ENCODE peak calls at places on chromosomes 2 and 18, in four cellular contexts. One of them, this sample, is unnamed.

GRCh38 chr2:3626817-3627499 is 31.0 kb upstream of the ALLC start:
- DNase-seq in K562: no peak
- DNase-seq in HepG2: no peak
- DNase-seq in GM12878: no peak
- DNase-seq in this sample: no peak

GRCh38 chr2:123086613-123087012 is 938.5 kb upstream of the CNTNAP5 start:
- DNase-seq in HepG2: no peak
- DNase-seq in GM12878: no peak
- DNase-seq in K562: no peak
- DNase-seq in this sample: no peak

GRCh38 chr2:83665894-83666293 is 793.2 kb downstream of the SUCLG1 start:
- DNase-seq in HepG2: peak; percentile 18
- DNase-seq in GM12878: no peak
- DNase-seq in K562: no peak
- DNase-seq in this sample: no peak

GRCh38 chr2:189347540-189347939 is 93.7 kb upstream of the WDR75 start:
- DNase-seq in HepG2: peak; percentile 56
- DNase-seq in K562: peak; percentile 25
- DNase-seq in GM12878: peak; percentile 11
- DNase-seq in this sample: peak; percentile 15

GRCh38 chr2:18991177-18992168 is 366.9 kb downstream of the OSR1 start:
- DNase-seq in GM12878: no peak
- DNase-seq in K562: no peak
- DNase-seq in HepG2: no peak
- DNase-seq in this sample: no peak

GRCh38 chr2:196955036-196955435 is 28.5 kb upstream of the PGAP1 start:
- DNase-seq in K562: no peak
- DNase-seq in HepG2: no peak
- DNase-seq in GM12878: no peak
- DNase-seq in this sample: no peak

GRCh38 chr2:159042115-159042850 is 73.8 kb downstream of the TANC1 start:
- DNase-seq in K562: no peak
- DNase-seq in GM12878: no peak
- DNase-seq in HepG2: no peak
- DNase-seq in this sample: no peak

GRCh38 chr2:66334237-66335054 is 100.5 kb upstream of the MEIS1 start:
- DNase-seq in K562: no peak
- DNase-seq in HepG2: no peak
- DNase-seq in GM12878: no peak
- DNase-seq in this sample: no peak

GRCh38 chr2:190050001-190050400 is 12.5 kb downstream of the MSTN start:
- DNase-seq in K562: no peak
- DNase-seq in GM12878: no peak
- DNase-seq in HepG2: no peak
- DNase-seq in this sample: peak; percentile 10

GRCh38 chr2:138247302-138247701 is 254.3 kb upstream of the SPOPL start:
- DNase-seq in GM12878: no peak
- DNase-seq in HepG2: no peak
- DNase-seq in K562: no peak
- DNase-seq in this sample: no peak

GRCh38 chr18:7158201-7158600 is 40.6 kb upstream of the LAMA1 start:
- DNase-seq in GM12878: no peak
- DNase-seq in HepG2: no peak
- DNase-seq in K562: no peak
- DNase-seq in this sample: no peak

GRCh38 chr2:73494031-73494430 is 108.4 kb downstream of the ALMS1 start:
- DNase-seq in K562: no peak
- DNase-seq in HepG2: peak; percentile 59
- DNase-seq in GM12878: no peak
- DNase-seq in this sample: no peak

GRCh38 chr18:35282353-35282752 is 7.7 kb downstream of the ZSCAN30 start:
- DNase-seq in GM12878: no peak
- DNase-seq in HepG2: peak; percentile 8
- DNase-seq in K562: no peak
- DNase-seq in this sample: no peak

GRCh38 chr2:134681201-134681600 is 37.6 kb downstream of the TMEM163 start:
- DNase-seq in GM12878: no peak
- DNase-seq in K562: no peak
- DNase-seq in HepG2: no peak
- DNase-seq in this sample: no peak

GRCh38 chr18:22933958-22934423 is 863 bp downstream of the RBBP8 start:
- DNase-seq in HepG2: no peak
- DNase-seq in GM12878: peak; percentile 32
- DNase-seq in K562: peak; percentile 15
- DNase-seq in this sample: no peak

GRCh38 chr2:26807788-26808460 is 22.1 kb downstream of the CENPA start:
- DNase-seq in GM12878: no peak
- DNase-seq in K562: no peak
- DNase-seq in HepG2: no peak
- DNase-seq in this sample: no peak

GRCh38 chr2:78892310-78892709 is 133.2 kb upstream of the REG3G start:
- DNase-seq in HepG2: no peak
- DNase-seq in GM12878: no peak
- DNase-seq in K562: no peak
- DNase-seq in this sample: no peak

GRCh38 chr18:21740474-21740723 is 193 bp upstream of the MIB1 start:
- DNase-seq in K562: peak; percentile 96
- DNase-seq in HepG2: peak; percentile 92
- DNase-seq in GM12878: no peak
- DNase-seq in this sample: peak; percentile 98

GRCh38 chr2:181602017-181602416 is 54.9 kb downstream of the CERKL start:
- DNase-seq in GM12878: no peak
- DNase-seq in K562: no peak
- DNase-seq in HepG2: no peak
- DNase-seq in this sample: no peak

GRCh38 chr2:84939426-84940087 is 31.4 kb upstream of the KCMF1 start:
- DNase-seq in HepG2: no peak
- DNase-seq in K562: no peak
- DNase-seq in GM12878: peak; percentile 99
- DNase-seq in this sample: no peak

GRCh38 chr2:20065885-20066602 is 14.6 kb upstream of the LAPTM4A start:
- DNase-seq in HepG2: peak; percentile 95
- DNase-seq in GM12878: no peak
- DNase-seq in K562: no peak
- DNase-seq in this sample: no peak

GRCh38 chr2:36287363-36288275 is 68.0 kb upstream of the CRIM1 start:
- DNase-seq in GM12878: no peak
- DNase-seq in K562: no peak
- DNase-seq in HepG2: no peak
- DNase-seq in this sample: no peak

DNA sequence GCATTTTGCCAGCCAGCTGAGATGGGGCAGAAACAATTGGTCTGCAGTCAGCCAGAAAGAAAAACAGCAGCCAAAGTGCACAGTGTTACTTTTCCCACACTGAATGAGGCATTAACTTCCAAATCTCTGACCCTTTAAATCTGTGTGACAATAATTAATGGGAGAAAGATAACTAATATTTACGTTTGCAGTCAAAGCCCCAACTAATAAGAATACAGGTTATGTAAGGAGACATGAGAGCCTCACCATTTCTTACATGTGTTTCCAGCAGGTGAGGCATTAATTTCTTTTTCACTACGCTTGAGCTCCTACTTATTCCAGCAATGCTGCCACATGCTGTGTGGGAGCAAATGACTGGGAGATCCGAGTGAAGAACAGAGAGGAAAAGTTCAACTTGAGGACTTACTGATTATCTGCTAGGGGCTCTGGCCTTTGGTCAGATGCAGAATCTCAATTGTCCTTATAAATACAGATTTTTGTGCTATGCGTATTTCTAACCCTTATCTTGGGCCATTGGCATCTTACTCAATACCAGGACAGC is 339.0 kb downstream of the SATB2 start:
- DNase-seq in HepG2: no peak
- DNase-seq in K562: no peak
- DNase-seq in GM12878: no peak
- DNase-seq in this sample: no peak
- TF ChIP-seq BHLHE40 in HepG2: no peak
- TF ChIP-seq BHLHE40 in K562: no peak
- TF ChIP-seq BHLHE40 in GM12878: no peak
- TF ChIP-seq BHLHE40 in this sample: no peak

GRCh38 chr2:144937899-144938298 is 418.0 kb upstream of the ZEB2 start:
- DNase-seq in GM12878: no peak
- DNase-seq in HepG2: no peak
- DNase-seq in K562: no peak
- DNase-seq in this sample: no peak
- TF ChIP-seq TARDBP in GM12878: no peak
- TF ChIP-seq TARDBP in HepG2: no peak
- TF ChIP-seq TARDBP in K562: no peak
- TF ChIP-seq TARDBP in this sample: no peak

GRCh38 chr18:13216092-13216582 is 2.4 kb upstream of the LDLRAD4 start:
- DNase-seq in GM12878: peak; percentile 4
- DNase-seq in K562: no peak
- DNase-seq in HepG2: peak; percentile 66
- DNase-seq in this sample: peak; percentile 35
- TF ChIP-seq BHLHE40 in GM12878: no peak
- TF ChIP-seq BHLHE40 in K562: no peak
- TF ChIP-seq BHLHE40 in HepG2: no peak
- TF ChIP-seq BHLHE40 in this sample: no peak

GRCh38 chr2:37895135-37895534 is 30.0 kb upstream of the RMDN2 start:
- DNase-seq in GM12878: no peak
- DNase-seq in HepG2: no peak
- DNase-seq in K562: no peak
- DNase-seq in this sample: no peak

GRCh38 chr2:37893327-37893726 is 31.8 kb upstream of the RMDN2 start:
- DNase-seq in GM12878: no peak
- DNase-seq in K562: no peak
- DNase-seq in HepG2: no peak
- DNase-seq in this sample: no peak

GRCh38 chr2:37894047-37894446 is 31.0 kb upstream of the RMDN2 start:
- DNase-seq in HepG2: no peak
- DNase-seq in GM12878: no peak
- DNase-seq in K562: no peak
- DNase-seq in this sample: no peak

GRCh38 chr2:37896319-37896718 is 28.8 kb upstream of the RMDN2 start:
- DNase-seq in K562: no peak
- DNase-seq in HepG2: peak; percentile 56
- DNase-seq in GM12878: no peak
- DNase-seq in this sample: no peak

GRCh38 chr2:37894601-37895000 is 30.5 kb upstream of the RMDN2 start:
- DNase-seq in HepG2: no peak
- DNase-seq in K562: no peak
- DNase-seq in GM12878: no peak
- DNase-seq in this sample: no peak
- TF ChIP-seq TARDBP in HepG2: no peak
- TF ChIP-seq TARDBP in K562: no peak
- TF ChIP-seq TARDBP in GM12878: no peak
- TF ChIP-seq TARDBP in this sample: no peak

This sample was measured in HEK293T.